ENCODE peak calls at places on chromosomes 2 and 18, in six cellular contexts. I, B, C, A, R and U are unnamed samples.

GRCh38 chr2:25567406-25567805 is 106.0 kb downstream of the DTNB start:
- DNase-seq in I (no peak), C (no peak), R (peak), A (no peak), B (no peak), U (peak)

GRCh38 chr2:207167129-207167923 is 1.6 kb upstream of the KLF7 start:
- DNase-seq in R (no peak), I (no peak), B (no peak), A (no peak), C (no peak), U (peak)

GRCh38 chr2:131029812-131030211 is 63.4 kb downstream of the FAM168B start:
- DNase-seq in R (no peak), I (no peak), C (no peak), A (no peak), B (no peak), U (no peak)

GRCh38 chr2:86646865-86647264 is 23.2 kb upstream of the RNF103 start:
- DNase-seq in C (no peak), I (no peak), R (no peak), A (no peak), B (no peak), U (no peak)

GRCh38 chr2:42124051-42124813 is 44.9 kb upstream of the EML4 start:
- DNase-seq in A (no peak), C (no peak), I (no peak), B (no peak), R (peak), U (no peak)

GRCh38 chr2:68646303-68646702 is 2.9 kb downstream of the PROKR1 start:
- DNase-seq in C (no peak), A (no peak), B (no peak), R (no peak), I (no peak), U (no peak)

GRCh38 chr18:41553716-41554115 is 401.3 kb upstream of the PIK3C3 start:
- DNase-seq in R (no peak), A (no peak), I (no peak), C (no peak), B (no peak), U (no peak)

GRCh38 chr18:12460874-12461273 is 53.1 kb downstream of the PRELID3A start:
- DNase-seq in B (no peak), C (no peak), A (no peak), I (no peak), R (no peak), U (peak)

GRCh38 chr18:63207825-63208224 is 111.7 kb downstream of the BCL2 start:
- DNase-seq in A (no peak), R (no peak), B (no peak), I (no peak), C (no peak), U (no peak)

GRCh38 chr18:57475903-57476302 is 40.7 kb downstream of the ONECUT2 start:
- DNase-seq in I (no peak), A (no peak), B (no peak), R (no peak), C (no peak), U (no peak)

GRCh38 chr2:57371186-57371585 is 675.4 kb upstream of the VRK2 start:
- DNase-seq in B (no peak), A (no peak), R (no peak), I (peak), C (no peak), U (no peak)

GRCh38 chr2:128375454-128375853 is 56.8 kb upstream of the HS6ST1 start:
- DNase-seq in B (peak), A (peak), I (no peak), R (no peak), C (no peak), U (no peak)

GRCh38 chr2:75622500-75622899 is 24.1 kb upstream of the MRPL19 start:
- DNase-seq in A (no peak), C (peak), B (no peak), I (no peak), R (no peak), U (no peak)

GRCh38 chr2:121810959-121811853 is 55.8 kb downstream of the TSN start:
- DNase-seq in C (peak), R (peak), A (no peak), B (no peak), I (peak), U (peak)

GRCh38 chr18:24170389-24170788 is 31.5 kb downstream of the CABYR start:
- DNase-seq in C (no peak), I (no peak), A (no peak), B (no peak), R (no peak), U (no peak)

GRCh38 chr2:165391791-165392190 is 77.7 kb upstream of the CSRNP3 start:
- DNase-seq in B (no peak), A (no peak), R (peak), I (no peak), C (no peak), U (no peak)

GRCh38 chr18:21912339-21913239 is 172.0 kb downstream of the MIB1 start:
- DNase-seq in A (no peak), I (no peak), C (peak), B (no peak), R (no peak), U (no peak)

GRCh38 chr18:35816003-35816402 is 156.5 kb upstream of the RMP24 start:
- DNase-seq in R (no peak), B (no peak), I (no peak), C (no peak), A (no peak), U (no peak)

GRCh38 chr2:226649871-226650660 is 149.6 kb downstream of the IRS1 start:
- DNase-seq in R (no peak), B (peak), A (peak), C (peak), I (peak), U (peak)

GRCh38 chr2:152740743-152741328 is 22.4 kb downstream of the ARL6IP6 start:
- DNase-seq in A (no peak), C (no peak), I (no peak), B (no peak), R (peak), U (peak)

GRCh38 chr2:75527676-75528075 is 33.1 kb downstream of the EVA1A start:
- DNase-seq in C (no peak), R (no peak), A (no peak), B (no peak), I (no peak), U (no peak)

GRCh38 chr2:12087671-12088380 is 341.4 kb downstream of the LPIN1 start:
- DNase-seq in C (no peak), A (no peak), I (no peak), R (no peak), B (no peak), U (no peak)

GRCh38 chr2:219459460-219460311 is 25.0 kb downstream of the SPEG start:
- DNase-seq in I (no peak), A (peak), R (no peak), B (no peak), C (peak), U (peak)

GRCh38 chr2:38828460-38828859 is 47.3 kb downstream of the DHX57 start:
- DNase-seq in B (no peak), R (no peak), A (no peak), C (no peak), I (no peak), U (no peak)

GRCh38 chr2:159653962-159654361 is 37.6 kb upstream of the BAZ2B start:
- DNase-seq in R (no peak), A (no peak), B (no peak), I (no peak), C (no peak), U (no peak)

GRCh38 chr2:219017166-219017931 is 24.0 kb downstream of the CFAP65 start:
- DNase-seq in A (no peak), R (peak), C (no peak), B (peak), I (no peak), U (no peak)

GRCh38 chr2:31140151-31140550 is 1.9 kb upstream of the GALNT14 start:
- DNase-seq in B (no peak), I (no peak), C (no peak), R (no peak), A (no peak), U (no peak)

GRCh38 chr2:31136000-31136399 is 2.2 kb downstream of the GALNT14 start:
- DNase-seq in A (no peak), I (no peak), C (no peak), R (no peak), B (no peak), U (no peak)

GRCh38 chr2:31136732-31137131 is 1.5 kb downstream of the GALNT14 start:
- DNase-seq in C (no peak), R (no peak), B (no peak), A (no peak), I (no peak), U (no peak)

GRCh38 chr2:31138037-31138962 is at the start of gene GALNT14:
- DNase-seq in A (no peak), B (peak), R (peak), C (peak), I (no peak), U (peak)

GRCh38 chr2:31137211-31138036 is 816 bp downstream of the GALNT14 start:
- DNase-seq in R (peak), A (no peak), C (peak), B (no peak), I (no peak), U (no peak)
- H3K4me3 ChIP-seq in R (peak), A (no peak), C (peak), B (peak), I (peak), U (peak)

DNA sequence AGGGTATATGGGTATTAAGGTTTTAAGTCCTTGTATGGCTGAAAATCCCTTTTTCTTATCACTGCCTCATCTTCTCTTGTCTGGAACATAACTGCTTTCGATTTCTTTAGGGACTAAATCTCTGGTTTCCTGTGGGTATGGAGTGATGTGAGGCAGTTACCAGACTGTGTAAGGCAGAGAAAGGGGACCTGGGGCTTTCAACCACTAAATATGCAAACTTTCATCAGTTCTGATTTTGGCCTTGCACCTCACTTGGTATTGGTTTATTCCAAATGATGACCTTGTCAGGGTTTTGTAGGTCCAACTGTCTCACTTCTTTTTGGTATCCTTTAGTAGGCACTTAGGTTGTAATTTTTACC is 9.3 kb downstream of the MAP4K4 start:
- DNase-seq in B (no peak), R (peak), C (no peak), A (no peak), I (no peak), U (no peak)
- H3K4me3 ChIP-seq in B (no peak), R (no peak), C (no peak), A (peak), I (no peak), U (no peak)

DNA sequence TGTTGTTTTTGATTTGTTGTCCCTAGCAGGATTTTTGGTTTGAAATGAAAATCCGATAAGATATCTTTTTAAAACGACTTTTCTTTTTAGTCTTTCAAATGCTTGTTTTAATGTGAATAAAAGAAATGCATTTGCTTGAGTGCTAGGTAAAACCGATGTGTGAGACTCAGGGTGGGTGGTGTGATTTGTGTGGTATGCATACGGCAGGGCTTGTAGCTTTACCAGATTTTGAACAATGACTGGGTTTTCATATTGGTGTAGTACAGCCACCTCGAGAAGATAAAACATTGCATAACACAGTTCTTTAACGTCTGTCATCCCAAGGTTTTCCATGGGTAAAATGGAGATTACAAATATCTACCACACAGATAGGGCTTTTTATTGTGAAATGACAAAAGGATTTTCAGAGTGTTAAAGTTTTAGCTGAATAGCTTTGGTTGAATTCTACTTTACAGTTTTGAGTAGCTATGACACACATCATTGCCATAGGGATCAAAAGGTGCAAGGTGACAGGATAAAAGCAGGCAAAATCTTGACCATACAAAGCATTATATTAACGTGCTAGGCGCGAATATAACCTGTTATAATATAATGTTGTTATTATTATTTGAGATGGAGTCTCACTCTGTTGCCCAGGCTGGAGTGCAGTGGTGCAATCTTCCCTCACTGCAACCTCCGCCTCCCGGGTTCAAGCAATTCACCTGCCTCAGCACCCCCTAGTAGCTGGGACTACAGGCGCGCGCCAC is 824 bp upstream of the ZNF638 start:
- DNase-seq in I (no peak), B (no peak), C (peak), A (peak), R (no peak), U (peak)
- H3K4me3 ChIP-seq in I (peak), B (no peak), C (peak), A (no peak), R (peak), U (no peak)

GRCh38 chr18:45787346-45787745 is 38.1 kb upstream of the SIGLEC15 start:
- DNase-seq in B (no peak), I (no peak), A (no peak), R (no peak), C (no peak), U (no peak)

GRCh38 chr18:45783097-45784075 is 42.1 kb upstream of the SIGLEC15 start:
- DNase-seq in R (no peak), B (no peak), A (no peak), C (no peak), I (no peak), U (peak)

GRCh38 chr18:45780568-45780967 is 44.9 kb upstream of the SIGLEC15 start:
- DNase-seq in A (no peak), I (no peak), B (no peak), C (no peak), R (no peak), U (no peak)

GRCh38 chr18:45785015-45785597 is 40.4 kb upstream of the SIGLEC15 start:
- DNase-seq in B (no peak), A (no peak), C (no peak), I (no peak), R (no peak), U (peak)

DNA sequence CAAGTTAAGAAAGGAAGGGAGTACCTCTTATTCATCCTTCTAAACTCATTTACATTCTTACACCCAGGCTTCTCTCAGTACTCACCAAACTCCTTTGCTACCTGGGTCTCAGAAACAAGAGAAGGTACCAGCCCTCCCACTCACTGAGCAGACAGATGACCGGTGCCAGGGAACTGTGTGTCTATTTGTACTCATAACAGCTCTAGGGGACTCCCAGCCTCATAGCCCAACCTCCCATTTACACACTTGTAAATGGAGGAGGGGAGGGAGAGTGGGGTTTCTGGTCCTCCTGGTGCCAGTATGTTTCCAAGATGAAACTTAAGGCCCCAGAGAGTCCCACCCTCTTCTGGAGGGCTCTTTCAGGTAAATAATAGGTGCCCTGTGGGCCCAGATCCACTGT is 42.8 kb upstream of the SIGLEC15 start:
- DNase-seq in A (no peak), C (no peak), B (no peak), R (no peak), I (no peak), U (no peak)
- H3K4me3 ChIP-seq in A (no peak), C (no peak), B (no peak), R (no peak), I (no peak), U (no peak)

GRCh38 chr18:45997689-45998088 is 30.6 kb upstream of the EPG5 start:
- DNase-seq in I (no peak), C (no peak), B (no peak), R (no peak), A (no peak), U (no peak)
- H3K4me3 ChIP-seq in I (no peak), C (no peak), B (no peak), R (no peak), A (peak), U (no peak)

DNA sequence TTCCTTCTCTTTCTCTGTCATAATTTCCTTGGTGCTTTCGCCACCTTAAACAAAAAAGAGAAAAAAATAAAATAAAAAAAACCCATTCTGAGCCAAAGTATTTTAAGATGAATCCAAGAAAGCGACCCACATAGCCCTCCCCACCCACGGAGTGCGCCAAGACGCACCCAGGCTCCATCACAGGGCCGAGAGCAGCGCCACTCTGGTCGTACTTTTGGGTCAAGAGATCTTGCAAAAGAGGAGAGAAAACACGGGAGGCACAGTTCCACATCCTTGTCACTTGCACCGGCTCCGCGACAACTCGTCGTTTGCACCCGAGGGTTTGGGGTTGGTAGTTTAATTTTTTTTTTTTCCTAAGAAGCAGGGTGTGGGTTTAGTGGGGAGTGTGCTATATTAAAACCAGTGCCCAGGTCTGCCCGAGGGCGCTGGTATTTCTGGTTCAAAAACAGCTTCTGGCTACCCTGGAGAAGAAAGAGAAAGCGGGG is 1.7 kb upstream of the SP9 start:
- DNase-seq in B (no peak), I (no peak), C (no peak), A (no peak), R (no peak), U (no peak)
- H3K4me3 ChIP-seq in B (no peak), I (no peak), C (peak), A (no peak), R (peak), U (no peak)